ENCODE peak calls at places on chromosomes 3 and 15, in four cellular contexts. D is body of pancreas, B is dorsolateral prefrontal cortex, U is lower leg skin. L is an unnamed sample.

GRCh38 chr3:171044828-171045793 is 18.6 kb upstream of the SLC2A2 start:
- DNase-seq in D (no peak), B (no peak), U (no peak), L (no peak)

GRCh38 chr3:17481116-17481515 is 261.3 kb downstream of the TBC1D5 start:
- DNase-seq in D (peak), B (no peak), U (no peak), L (peak)

GRCh38 chr15:83275412-83275811 is 9.1 kb downstream of the BNC1 start:
- DNase-seq in D (no peak), B (no peak), U (no peak), L (no peak)

GRCh38 chr3:151168269-151169094 is 34.5 kb downstream of the GPR171 start:
- DNase-seq in D (peak), B (peak), U (peak), L (peak)

GRCh38 chr3:33001889-33002288 is 50.4 kb downstream of the CCR4 start:
- DNase-seq in D (no peak), B (no peak), U (no peak), L (no peak)

GRCh38 chr3:32961189-32961715 is 9.8 kb downstream of the CCR4 start:
- DNase-seq in D (no peak), B (no peak), U (peak), L (no peak)

GRCh38 chr3:194404365-194405140 is 5.5 kb upstream of the GP5 start:
- DNase-seq in D (peak), B (no peak), U (no peak), L (no peak)

GRCh38 chr3:62036726-62037125 is 336.6 kb downstream of the FEZF2 start:
- DNase-seq in D (no peak), B (no peak), U (no peak), L (no peak)

GRCh38 chr3:126342991-126343661 is 14.1 kb downstream of the KLF15 start:
- DNase-seq in D (no peak), B (no peak), U (peak), L (no peak)

GRCh38 chr3:169812844-169813677 is at the start of the genes LRRC34 and LRRIQ4:
- DNase-seq in D (peak), B (peak), U (peak), L (peak)

GRCh38 chr3:169812124-169812843 is 386 bp upstream of the LRRIQ4 start:
- DNase-seq in D (peak), B (peak), U (peak), L (peak)

GRCh38 chr3:169813757-169814517 is 1.2 kb upstream of the LRRC34 start:
- DNase-seq in D (peak), B (no peak), U (no peak), L (no peak)

GRCh38 chr3:169809230-169809795 is 3.4 kb upstream of the LRRIQ4 start:
- DNase-seq in D (no peak), B (no peak), U (no peak), L (no peak)

DNA sequence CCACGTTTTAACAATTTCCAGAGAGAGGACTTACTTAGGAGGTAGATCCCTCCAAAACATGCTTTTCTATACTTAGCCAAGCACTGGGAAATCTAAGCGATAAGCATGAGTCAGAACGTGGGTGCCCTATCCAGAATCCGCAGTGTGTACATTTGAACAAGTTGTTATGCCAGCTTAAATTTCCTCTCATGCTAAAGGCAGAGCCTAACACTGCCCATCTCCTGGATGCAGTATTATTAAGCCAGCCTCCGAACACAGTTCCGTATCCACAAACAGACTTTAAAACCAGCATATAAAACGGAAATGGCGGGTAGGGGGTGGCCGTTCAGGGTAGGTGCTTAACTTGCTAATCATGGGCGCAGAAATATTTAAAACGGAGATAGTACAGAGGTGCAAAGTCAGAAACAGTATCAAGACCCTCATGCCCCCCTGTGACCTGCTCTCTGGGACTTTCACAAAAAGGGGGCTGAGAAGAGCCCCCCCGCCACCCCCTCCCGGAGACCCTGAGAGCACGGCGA is 1.0 kb upstream of the LRRIQ4 start:
- DNase-seq in D (no peak), B (peak), U (no peak), L (no peak)
- H3K4me3 ChIP-seq in D (no peak), B (peak), U (peak), L (peak)

DNA sequence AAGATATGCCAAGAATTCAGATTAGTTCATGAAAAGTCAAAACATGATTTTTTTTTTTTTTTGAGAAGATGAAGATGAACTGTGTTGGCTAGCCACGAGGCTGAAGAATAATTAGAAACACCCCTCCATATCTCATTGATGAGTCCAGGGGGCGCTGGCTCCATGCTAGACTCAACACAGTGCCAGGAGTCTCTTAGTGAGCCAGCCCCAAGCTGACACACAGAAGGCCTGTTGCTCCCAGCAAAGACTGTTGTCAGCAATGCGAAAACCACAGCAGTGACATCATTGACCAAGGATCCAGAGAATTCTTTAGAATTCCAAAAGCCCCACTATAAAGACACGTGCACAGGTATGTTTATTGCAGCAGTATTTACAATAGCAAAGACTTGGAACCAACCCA is 185.2 kb downstream of the ANXA2 start:
- DNase-seq in D (no peak), B (no peak), U (no peak), L (no peak)
- TF ChIP-seq CTCF in D (no peak), B (no peak), U (no peak), L (no peak)

GRCh38 chr3:71724171-71724453 is 1.1 kb downstream of the EIF4E3 start:
- DNase-seq in D (no peak), B (no peak), U (no peak), L (no peak)
- H3K4me3 ChIP-seq in D (peak), B (peak), U (peak), L (peak)

GRCh38 chr3:41404601-41405000 is 205.3 kb downstream of the CTNNB1 start:
- DNase-seq in D (no peak), B (no peak), U (no peak), L (no peak)
- TF ChIP-seq CTCF in D (no peak), B (no peak), U (no peak), L (no peak)

L was measured in left ventricle myocardium inferior.